ENCODE peak calls at places on chromosomes 13 and 19, in seven cellular contexts. L is stomach; C is CD8-positive, alpha-beta T cell; V is IMR-90; P is A549; O is heart left ventricle; R is Caco-2. G is an unnamed sample. For H3K4me1, the result is how much of the 10 kb centered on the place peaks cover.

GRCh38 chr13:38147050-38147449 is 202.6 kb upstream of the UFM1 start:
- DNase-seq in L (no peak), C (no peak), V (no peak), P (no peak), O (no peak), R (no peak), G (no peak)

GRCh38 chr13:101499406-101499805 is 46.9 kb downstream of the ITGBL1 start:
- DNase-seq in L (no peak), C (no peak), V (peak), P (no peak), O (no peak), R (no peak), G (no peak)

GRCh38 chr13:90302113-90302512 is 1045.4 kb upstream of the MIR17HG start:
- DNase-seq in L (no peak), C (no peak), V (peak), P (no peak), O (no peak), R (no peak), G (no peak)

GRCh38 chr13:105118577-105118976 is 1416.9 kb downstream of the EFNB2 start:
- DNase-seq in L (no peak), C (no peak), V (no peak), P (no peak), O (no peak), R (no peak), G (no peak)

GRCh38 chr19:53328967-53329366 is 4.6 kb upstream of the ZNF845 start:
- DNase-seq in L (no peak), C (no peak), V (peak), P (no peak), O (peak), R (no peak), G (peak)

GRCh38 chr13:41455725-41456419 is 1.5 kb upstream of the RGCC start:
- DNase-seq in L (no peak), C (no peak), V (no peak), P (no peak), O (no peak), R (no peak), G (no peak)

GRCh38 chr13:42574435-42575311 is 721 bp downstream of the TNFSF11 start:
- DNase-seq in L (no peak), C (peak), V (no peak), P (no peak), O (no peak), R (no peak), G (no peak)

GRCh38 chr13:114099191-114099590 is 33.2 kb downstream of the RASA3 start:
- DNase-seq in L (no peak), C (no peak), V (peak), P (peak), O (peak), R (peak), G (peak)

GRCh38 chr19:13505761-13506549 is at the start of gene CACNA1A:
- DNase-seq in L (no peak), C (peak), V (peak), P (no peak), O (no peak), R (no peak), G (no peak)

GRCh38 chr13:113666951-113667701 is at the start of gene GRK1:
- DNase-seq in L (peak), C (peak), V (no peak), P (no peak), O (peak), R (peak), G (peak)

GRCh38 chr19:39974377-39975155 is 3.6 kb downstream of the PSMC4 start:
- DNase-seq in L (peak), C (no peak), V (no peak), P (no peak), O (no peak), R (no peak), G (no peak)

GRCh38 chr19:44617481-44617880 is 4.1 kb downstream of the IGSF23 start:
- DNase-seq in L (no peak), C (no peak), V (no peak), P (no peak), O (no peak), R (no peak), G (no peak)

GRCh38 chr13:39244561-39245230 is 206.4 kb downstream of the NHLRC3 start:
- DNase-seq in L (no peak), C (no peak), V (no peak), P (no peak), O (no peak), R (no peak), G (no peak)

GRCh38 chr13:61670384-61671161 is 254.9 kb upstream of the PCDH20 start:
- DNase-seq in L (no peak), C (no peak), V (no peak), P (no peak), O (no peak), R (no peak), G (no peak)

GRCh38 chr19:17762505-17763229 is 11.4 kb downstream of the FCHO1 start:
- DNase-seq in L (no peak), C (no peak), V (peak), P (peak), O (no peak), R (peak), G (no peak)

GRCh38 chr13:73045036-73045435 is 13.8 kb upstream of the KLF5 start:
- DNase-seq in L (no peak), C (no peak), V (no peak), P (no peak), O (no peak), R (no peak), G (no peak)

GRCh38 chr13:46071590-46072249 is 19.2 kb upstream of the ZC3H13 start:
- DNase-seq in L (no peak), C (no peak), V (no peak), P (no peak), O (no peak), R (peak), G (no peak)

GRCh38 chr19:10290876-10291553 is 1.3 kb downstream of the ICAM5 start:
- DNase-seq in L (peak), C (peak), V (peak), P (no peak), O (peak), R (peak), G (no peak)

GRCh38 chr19:7868326-7868670 is 5.9 kb downstream of the PRR36 start:
- DNase-seq in L (peak), C (peak), V (no peak), P (no peak), O (no peak), R (no peak), G (no peak)

GRCh38 chr13:106152047-106152446 is 383.4 kb downstream of the EFNB2 start:
- DNase-seq in L (no peak), C (no peak), V (no peak), P (no peak), O (no peak), R (no peak), G (no peak)

GRCh38 chr13:43596924-43597598 is 189.7 kb downstream of the ENOX1 start:
- DNase-seq in L (no peak), C (no peak), V (no peak), P (no peak), O (no peak), R (no peak), G (no peak)

GRCh38 chr13:95457294-95457693 is 95.2 kb upstream of the CLDN10 start:
- DNase-seq in L (no peak), C (no peak), V (peak), P (no peak), O (no peak), R (no peak), G (no peak)

GRCh38 chr13:31913459-31913858 is 118.1 kb upstream of the FRY start:
- DNase-seq in L (no peak), C (no peak), V (no peak), P (no peak), O (no peak), R (no peak), G (no peak)

GRCh38 chr13:67549331-67549730 is 319.2 kb upstream of the PCDH9 start:
- DNase-seq in L (no peak), C (no peak), V (peak), P (no peak), O (no peak), R (no peak), G (no peak)

GRCh38 chr13:99270503-99270902 is 12.3 kb upstream of the GPR18 start:
- DNase-seq in L (no peak), C (no peak), V (no peak), P (no peak), O (no peak), R (no peak), G (no peak)
- H3K4me1 ChIP-seq in L (under half), C (half or more), V (under half), P (under half), O (under half), R (under half), G (under half)

GRCh38 chr13:23847545-23847944 is 41.7 kb downstream of the MIPEP start:
- DNase-seq in L (no peak), C (no peak), V (no peak), P (no peak), O (no peak), R (no peak), G (no peak)

GRCh38 chr13:23845309-23845708 is 43.9 kb downstream of the MIPEP start:
- DNase-seq in L (no peak), C (no peak), V (no peak), P (no peak), O (no peak), R (no peak), G (no peak)

GRCh38 chr13:23848019-23848418 is 41.2 kb downstream of the MIPEP start:
- DNase-seq in L (no peak), C (no peak), V (no peak), P (no peak), O (no peak), R (no peak), G (no peak)

GRCh38 chr13:23842406-23842805 is 46.8 kb downstream of the MIPEP start:
- DNase-seq in L (no peak), C (no peak), V (no peak), P (no peak), O (no peak), R (no peak), G (no peak)

DNA sequence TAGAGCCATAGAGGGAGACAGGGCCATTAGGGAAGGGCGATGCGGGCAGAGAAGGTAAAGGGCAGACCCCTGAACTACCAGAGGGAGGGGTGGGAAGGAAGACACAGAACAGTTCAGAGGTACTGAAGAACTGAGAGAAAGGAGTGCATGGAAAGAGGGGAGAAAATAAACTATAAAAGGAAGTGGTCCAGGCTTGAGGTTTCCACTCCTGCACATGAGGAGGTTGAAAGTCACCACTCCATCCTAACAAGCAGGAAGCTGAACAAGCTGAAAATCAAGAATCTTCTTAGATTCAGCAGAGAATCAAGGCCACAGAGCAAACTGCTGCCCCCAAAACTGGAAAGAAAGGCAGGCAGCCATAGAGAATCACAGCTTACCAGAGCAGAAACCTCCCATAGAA is 45.1 kb downstream of the MIPEP start:
- DNase-seq in L (no peak), C (no peak), V (no peak), P (no peak), O (no peak), R (no peak), G (no peak)
- H3K4me3 ChIP-seq in L (no peak), C (no peak), V (no peak), P (no peak), O (no peak), R (no peak), G (no peak)

GRCh38 chr19:48631254-48631653 is 5.9 kb downstream of the DBP start:
- DNase-seq in L (no peak), C (no peak), V (no peak), P (no peak), O (no peak), R (peak), G (no peak)
- H3K4me1 ChIP-seq in L (half or more), C (under half), V (under half), P (under half), O (half or more), R (half or more), G (under half)

GRCh38 chr19:16188521-16188920 is 3.3 kb downstream of the FAM32A start:
- DNase-seq in L (no peak), C (no peak), V (no peak), P (no peak), O (no peak), R (no peak), G (no peak)

GRCh38 chr19:16185925-16186234 is 670 bp downstream of the FAM32A start:
- DNase-seq in L (no peak), C (no peak), V (no peak), P (no peak), O (no peak), R (peak), G (no peak)

GRCh38 chr19:16185123-16185924 is at the start of gene FAM32A:
- DNase-seq in L (peak), C (peak), V (peak), P (peak), O (peak), R (peak), G (peak)

GRCh38 chr19:16180611-16181010 is 4.6 kb upstream of the FAM32A start:
- DNase-seq in L (no peak), C (no peak), V (peak), P (no peak), O (no peak), R (peak), G (no peak)

GRCh38 chr19:16184665-16185122 is 516 bp upstream of the FAM32A start:
- DNase-seq in L (no peak), C (no peak), V (no peak), P (no peak), O (no peak), R (no peak), G (no peak)
- H3K4me3 ChIP-seq in L (peak), C (peak), V (peak), P (peak), O (peak), R (peak), G (peak)

GRCh38 chr13:110338441-110339101 is 31.5 kb downstream of the COL4A2 start:
- DNase-seq in L (no peak), C (no peak), V (peak), P (no peak), O (peak), R (no peak), G (peak)

GRCh38 chr13:110336108-110336507 is 29.0 kb downstream of the COL4A2 start:
- DNase-seq in L (no peak), C (no peak), V (no peak), P (no peak), O (no peak), R (no peak), G (no peak)

GRCh38 chr13:110336681-110337080 is 29.6 kb downstream of the COL4A2 start:
- DNase-seq in L (no peak), C (no peak), V (peak), P (no peak), O (no peak), R (no peak), G (no peak)

GRCh38 chr13:110339263-110339662 is 32.2 kb downstream of the COL4A2 start:
- DNase-seq in L (no peak), C (no peak), V (no peak), P (no peak), O (peak), R (no peak), G (no peak)

DNA sequence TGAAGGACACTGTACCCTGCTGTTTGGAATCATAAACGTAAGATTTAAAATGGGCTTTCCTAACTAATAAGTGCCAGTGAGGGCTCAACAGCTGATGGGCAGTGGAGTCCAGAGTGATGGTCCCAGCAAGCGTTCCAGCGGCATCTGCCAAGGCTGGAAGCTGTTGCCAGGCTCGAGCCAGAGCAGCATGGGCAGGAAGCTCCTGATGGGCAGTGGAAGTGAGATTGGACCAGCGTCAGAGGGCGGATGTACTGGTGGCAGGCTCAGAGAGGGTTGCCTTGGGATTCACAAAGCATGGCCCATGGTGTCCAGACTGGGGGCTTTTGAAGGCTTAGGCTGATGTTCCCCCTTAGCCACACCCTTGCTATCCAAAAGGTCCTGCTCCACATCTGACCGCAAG is 30.2 kb downstream of the COL4A2 start:
- DNase-seq in L (no peak), C (no peak), V (no peak), P (no peak), O (no peak), R (no peak), G (no peak)
- H3K4me1 ChIP-seq in L (half or more), C (under half), V (half or more), P (under half), O (half or more), R (under half), G (half or more)

GRCh38 chr19:6271721-6272410 is 7.9 kb downstream of the MLLT1 start:
- DNase-seq in L (peak), C (no peak), V (peak), P (no peak), O (peak), R (no peak), G (peak)
- H3K4me3 ChIP-seq in L (peak), C (no peak), V (peak), P (no peak), O (peak), R (no peak), G (peak)

GRCh38 chr19:56088454-56089215 is 32.5 kb downstream of the ZNF787 start:
- DNase-seq in L (no peak), C (no peak), V (no peak), P (no peak), O (no peak), R (no peak), G (no peak)

GRCh38 chr19:56092685-56093631 is 28.1 kb downstream of the ZNF787 start:
- DNase-seq in L (no peak), C (no peak), V (no peak), P (no peak), O (no peak), R (no peak), G (no peak)

GRCh38 chr19:56091751-56092546 is 29.1 kb downstream of the ZNF787 start:
- DNase-seq in L (no peak), C (no peak), V (no peak), P (peak), O (no peak), R (no peak), G (no peak)

GRCh38 chr19:56089344-56089743 is 31.8 kb downstream of the ZNF787 start:
- DNase-seq in L (no peak), C (no peak), V (no peak), P (no peak), O (no peak), R (no peak), G (no peak)

GRCh38 chr19:56091066-56091490 is 30.0 kb downstream of the ZNF787 start:
- DNase-seq in L (no peak), C (no peak), V (peak), P (no peak), O (no peak), R (no peak), G (no peak)
- H3K4me1 ChIP-seq in L (under half), C (under half), V (under half), P (under half), O (under half), R (under half), G (under half)

DNA sequence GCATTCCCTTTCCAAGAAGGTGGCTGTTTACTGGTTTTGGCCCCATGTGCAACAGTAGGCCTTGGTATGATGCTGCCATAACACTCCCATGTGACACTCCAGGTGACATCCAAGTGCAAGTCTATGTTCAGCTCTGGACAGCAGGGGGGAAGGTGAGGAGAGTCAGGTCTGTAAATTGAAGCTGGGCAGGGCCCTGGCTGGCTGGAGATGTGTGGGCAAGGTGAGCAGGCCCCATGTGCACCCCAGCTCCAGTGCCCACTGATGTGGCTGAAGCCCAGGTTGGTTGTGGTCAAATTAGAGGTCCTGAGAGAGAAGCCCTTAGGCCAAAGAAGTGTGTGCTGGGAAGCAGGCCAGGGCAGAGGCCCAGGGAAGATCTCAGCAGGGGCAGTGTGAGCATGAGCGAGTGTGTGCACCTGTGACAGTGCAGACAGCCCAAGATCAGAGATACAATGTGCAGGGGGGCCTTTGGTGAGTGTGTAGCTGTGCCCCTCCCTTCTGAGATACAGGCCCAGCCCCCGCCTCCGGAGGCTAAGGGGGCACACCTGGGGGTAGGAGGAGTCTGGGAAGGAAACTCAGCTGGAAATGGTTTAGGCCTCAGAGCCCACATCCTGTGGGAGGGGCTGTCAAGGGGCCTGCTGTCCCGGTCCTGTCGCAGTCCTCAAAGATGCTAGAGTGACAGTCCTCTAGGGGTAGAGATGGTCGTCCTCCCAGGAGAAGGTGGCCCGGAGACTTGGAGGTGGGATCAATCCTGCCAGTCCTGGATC is 18.6 kb downstream of the DEDD2 start:
- DNase-seq in L (peak), C (peak), V (no peak), P (no peak), O (no peak), R (no peak), G (no peak)
- H3K4me3 ChIP-seq in L (no peak), C (peak), V (no peak), P (no peak), O (no peak), R (no peak), G (no peak)

GRCh38 chr19:1020868-1021425 is at the start of gene TMEM259:
- DNase-seq in L (peak), C (peak), V (peak), P (peak), O (peak), R (peak), G (peak)

GRCh38 chr19:1018932-1019615 is 1.8 kb downstream of the TMEM259 start:
- DNase-seq in L (no peak), C (no peak), V (no peak), P (no peak), O (no peak), R (no peak), G (no peak)

GRCh38 chr19:1018393-1018792 is 2.5 kb downstream of the TMEM259 start:
- DNase-seq in L (no peak), C (no peak), V (no peak), P (no peak), O (no peak), R (no peak), G (no peak)

GRCh38 chr19:1019616-1019961 is 1.3 kb downstream of the TMEM259 start:
- DNase-seq in L (no peak), C (no peak), V (no peak), P (no peak), O (no peak), R (no peak), G (no peak)

GRCh38 chr19:1019980-1020867 is 699 bp downstream of the TMEM259 start:
- DNase-seq in L (no peak), C (peak), V (no peak), P (no peak), O (peak), R (no peak), G (no peak)
- H3K4me1 ChIP-seq in L (half or more), C (under half), V (under half), P (under half), O (half or more), R (under half), G (half or more)

G was measured in tibial artery.